ENCODE peak calls at places on chromosome 17, in six cellular contexts. B is body of pancreas, S is A549, V is transverse colon, P is heart left ventricle, M is breast epithelium. L is an unnamed sample. For H3K4me1, the result is how much of the 10 kb centered on the place peaks cover.

GRCh38 chr17:79440251-79440650 is 170.6 kb downstream of the RBFOX3 start:
- DNase-seq in B (no peak), S (no peak), V (no peak), P (no peak), M (no peak), L (no peak)

GRCh38 chr17:43881758-43882505 is 25.4 kb downstream of the MPP2 start:
- DNase-seq in B (no peak), S (no peak), V (no peak), P (no peak), M (no peak), L (peak)

GRCh38 chr17:63821809-63822208 is 5.4 kb upstream of the PSMC5 start:
- DNase-seq in B (no peak), S (no peak), V (no peak), P (no peak), M (no peak), L (no peak)

GRCh38 chr17:3935825-3936355 is 19.6 kb upstream of the P2RX1 start:
- DNase-seq in B (no peak), S (no peak), V (no peak), P (no peak), M (no peak), L (no peak)

GRCh38 chr17:82396601-82397435 is 21.3 kb upstream of the HEXD start:
- DNase-seq in B (no peak), S (no peak), V (no peak), P (peak), M (no peak), L (no peak)

GRCh38 chr17:57475786-57476185 is 219.5 kb downstream of the MSI2 start:
- DNase-seq in B (no peak), S (no peak), V (no peak), P (no peak), M (no peak), L (no peak)

GRCh38 chr17:81124377-81124776 is 40.9 kb upstream of the PVALEF start:
- DNase-seq in B (no peak), S (no peak), V (no peak), P (no peak), M (no peak), L (no peak)

GRCh38 chr17:27559996-27560481 is 70.9 kb upstream of the LGALS9 start:
- DNase-seq in B (peak), S (no peak), V (peak), P (peak), M (no peak), L (peak)

DNA sequence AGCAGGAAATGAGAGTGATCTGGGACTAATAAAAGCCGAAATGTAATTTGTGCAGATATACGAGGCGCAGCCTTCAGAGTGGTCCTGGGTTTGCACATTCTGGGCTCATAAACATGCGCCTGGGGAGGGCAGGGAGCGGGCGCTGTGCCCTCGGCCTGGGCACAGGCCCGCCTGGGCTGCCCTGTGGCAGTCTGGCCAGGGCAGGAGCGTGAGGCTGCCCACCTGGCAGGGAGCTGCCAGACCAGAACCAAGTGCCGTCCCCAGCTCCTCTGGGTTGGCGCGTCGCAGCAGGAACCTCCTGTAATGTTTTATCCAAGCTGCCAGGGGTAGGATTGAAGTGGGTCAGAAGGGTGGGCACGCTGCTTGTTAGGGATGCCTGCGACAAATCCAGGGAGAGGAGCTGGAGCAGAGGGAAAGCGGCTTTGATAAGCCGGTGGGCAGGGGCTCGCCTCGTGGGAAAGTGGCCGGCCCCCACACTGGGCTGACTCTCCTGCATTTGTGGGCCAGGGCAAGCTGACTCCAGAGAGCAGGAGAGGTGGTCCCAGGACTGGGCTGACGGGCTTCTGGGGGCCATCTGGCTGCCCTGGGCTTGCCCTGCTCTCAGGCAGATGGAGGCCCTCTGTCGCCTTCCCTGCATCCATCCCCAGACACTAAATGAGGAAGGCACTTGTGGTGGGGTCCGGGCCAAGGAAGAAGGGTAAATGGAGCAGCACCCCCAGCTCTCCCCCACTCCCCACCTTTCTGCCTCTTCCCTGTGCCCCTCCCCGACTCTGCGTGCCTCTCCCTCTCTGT is 45.9 kb downstream of the SREBF1 start:
- DNase-seq in B (no peak), S (no peak), V (no peak), P (no peak), M (no peak), L (no peak)
- TF ChIP-seq POLR2A in B (no peak), S (no peak), V (no peak), P (no peak), M (no peak), L (no peak)

GRCh38 chr17:15238064-15238463 is 27.1 kb downstream of the PMP22 start:
- DNase-seq in B (no peak), S (no peak), V (no peak), P (no peak), M (no peak), L (no peak)
- H3K4me1 ChIP-seq in B (under half), S (under half), V (under half), P (under half), M (under half), L (under half)

GRCh38 chr17:39678340-39679116 is 9.3 kb downstream of the PGAP3 start:
- DNase-seq in B (no peak), S (no peak), V (peak), P (no peak), M (no peak), L (peak)
- TF ChIP-seq POLR2A in B (no peak), S (no peak), V (peak), P (no peak), M (no peak), L (no peak)

DNA sequence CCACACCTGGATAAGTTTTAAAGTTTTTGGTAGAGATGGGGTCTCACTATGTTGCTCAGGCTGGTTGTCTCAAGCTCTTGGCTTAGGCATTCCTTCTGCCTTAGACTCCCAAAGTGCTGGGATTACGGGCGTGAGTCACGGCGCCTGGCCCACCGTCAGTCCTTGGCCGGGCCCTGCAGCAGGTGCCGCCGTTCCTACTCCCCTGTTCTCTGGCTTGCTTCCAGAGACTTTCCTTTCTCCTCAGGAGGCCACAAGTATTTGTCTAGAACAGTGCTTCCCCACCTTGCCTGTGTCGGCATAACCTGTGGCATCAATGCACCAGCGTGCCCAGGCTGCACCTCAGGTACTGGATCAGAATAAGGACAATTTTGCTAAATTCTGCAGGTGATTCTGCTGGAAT is 3.0 kb upstream of the MGAT5B start:
- DNase-seq in B (no peak), S (no peak), V (no peak), P (no peak), M (no peak), L (no peak)
- H3K4me1 ChIP-seq in B (under half), S (under half), V (under half), P (under half), M (under half), L (under half)

GRCh38 chr17:60169921-60170817 is 20.4 kb downstream of the CA4 start:
- DNase-seq in B (no peak), S (no peak), V (peak), P (peak), M (no peak), L (no peak)
- TF ChIP-seq POLR2A in B (no peak), S (no peak), V (no peak), P (no peak), M (no peak), L (no peak)

DNA sequence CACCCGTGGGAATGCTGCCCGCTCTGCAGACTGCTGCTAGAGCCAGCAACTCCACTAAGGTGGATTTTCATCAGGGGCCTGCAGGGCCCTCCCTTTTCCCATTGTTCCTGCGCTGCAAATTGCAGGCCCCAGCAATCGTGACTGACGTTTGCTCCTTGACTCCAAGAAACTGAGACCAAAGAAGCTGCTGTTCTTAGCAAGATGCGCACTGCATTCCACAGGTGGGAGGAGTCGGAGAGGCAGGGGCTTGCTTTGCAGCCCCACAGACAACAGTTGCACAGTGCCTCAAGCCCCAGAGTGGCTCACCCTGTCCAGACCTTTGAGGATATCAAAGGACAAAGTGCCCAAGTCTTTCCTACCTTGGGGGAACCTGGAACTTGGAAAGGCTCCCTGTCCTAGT is 25.0 kb downstream of the PLCD3 start:
- DNase-seq in B (no peak), S (no peak), V (no peak), P (no peak), M (no peak), L (no peak)
- H3K4me1 ChIP-seq in B (under half), S (under half), V (under half), P (under half), M (under half), L (under half)

GRCh38 chr17:42276359-42276608 is at the start of gene STAT5B:
- DNase-seq in B (peak), S (peak), V (peak), P (peak), M (peak), L (peak)
- TF ChIP-seq POLR2A in B (no peak), S (peak), V (no peak), P (no peak), M (no peak), L (no peak)

DNA sequence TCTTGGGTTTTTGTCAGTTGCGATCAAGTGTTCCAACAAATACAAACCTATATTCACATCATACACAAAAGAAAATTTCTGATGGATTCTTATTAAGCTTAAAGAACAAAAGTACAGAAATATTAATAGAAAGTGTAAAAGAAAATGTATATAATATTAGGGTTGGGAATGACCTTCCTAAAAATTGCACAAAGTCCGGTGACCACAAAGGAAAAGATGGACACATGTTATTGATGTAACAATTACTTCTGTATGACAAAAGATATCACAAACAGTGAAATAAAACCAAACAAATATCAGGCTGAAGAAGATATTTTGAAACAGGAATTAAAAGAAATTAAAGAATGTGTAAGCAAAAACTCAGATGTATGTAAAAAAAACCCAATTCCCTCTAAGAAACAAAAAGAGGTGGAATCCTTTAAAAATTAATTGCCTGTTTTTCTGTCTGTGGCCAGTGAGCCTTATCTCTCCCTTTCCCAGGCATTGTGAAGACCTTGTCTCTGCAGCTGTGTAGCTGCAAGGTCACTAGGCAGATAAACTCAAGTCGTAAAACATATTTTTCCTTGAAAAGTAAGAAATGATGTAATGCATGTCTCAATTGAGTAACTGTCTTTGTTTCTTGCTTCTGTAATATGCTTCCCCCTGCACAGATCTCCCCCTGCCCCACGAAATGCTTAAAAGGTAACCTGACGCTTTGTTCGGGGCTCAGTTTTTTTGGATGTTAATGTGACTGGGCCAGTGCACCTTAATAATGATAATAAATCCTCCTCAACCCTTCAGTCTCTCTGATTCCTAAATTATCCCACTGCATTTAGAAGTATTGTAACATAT is 2.8 kb downstream of the ST6GALNAC1 start:
- DNase-seq in B (no peak), S (no peak), V (no peak), P (no peak), M (no peak), L (no peak)
- H3K4me1 ChIP-seq in B (under half), S (under half), V (under half), P (under half), M (under half), L (under half)

GRCh38 chr17:17535957-17536356 is 39.8 kb upstream of the RASD1 start:
- DNase-seq in B (peak), S (peak), V (peak), P (peak), M (peak), L (no peak)
- TF ChIP-seq POLR2A in B (peak), S (no peak), V (no peak), P (no peak), M (no peak), L (no peak)